ENCODE peak calls at places on chromosomes 5 and 9, in seven cellular contexts. One of them, this sample, is unnamed.
A peak's percentile ranks its signal among the peaks of the same experiment; 100 is the strongest.

GRCh38 chr5:65205016-65205415 is 276.7 kb downstream of the ADAMTS6 start:
- DNase-seq in CD8-positive, alpha-beta T cell: no peak
- DNase-seq in MM.1S: no peak
- DNase-seq in GM23248: no peak
- DNase-seq in astrocyte: no peak
- DNase-seq in CD4-positive, alpha-beta memory T cell: no peak
- DNase-seq in heart left ventricle: no peak
- DNase-seq in this sample: no peak

GRCh38 chr5:103411721-103412120 is 150.9 kb downstream of the NUDT12 start:
- DNase-seq in CD8-positive, alpha-beta T cell: no peak
- DNase-seq in MM.1S: no peak
- DNase-seq in GM23248: no peak
- DNase-seq in astrocyte: no peak
- DNase-seq in CD4-positive, alpha-beta memory T cell: no peak
- DNase-seq in heart left ventricle: no peak
- DNase-seq in this sample: no peak

GRCh38 chr5:28516657-28517175 is 1478.3 kb upstream of the CDH9 start:
- DNase-seq in CD8-positive, alpha-beta T cell: no peak
- DNase-seq in MM.1S: no peak
- DNase-seq in GM23248: no peak
- DNase-seq in astrocyte: peak; percentile 39
- DNase-seq in CD4-positive, alpha-beta memory T cell: no peak
- DNase-seq in heart left ventricle: no peak
- DNase-seq in this sample: no peak

GRCh38 chr9:136081113-136081825 is 13.8 kb downstream of the NACC2 start:
- DNase-seq in CD8-positive, alpha-beta T cell: peak; percentile 9
- DNase-seq in MM.1S: no peak
- DNase-seq in GM23248: no peak
- DNase-seq in astrocyte: no peak
- DNase-seq in CD4-positive, alpha-beta memory T cell: no peak
- DNase-seq in heart left ventricle: peak; percentile 59
- DNase-seq in this sample: no peak

GRCh38 chr5:148091991-148092964 is 28.5 kb downstream of the SPINK5 start:
- DNase-seq in CD8-positive, alpha-beta T cell: no peak
- DNase-seq in MM.1S: no peak
- DNase-seq in GM23248: no peak
- DNase-seq in astrocyte: peak; percentile 9
- DNase-seq in CD4-positive, alpha-beta memory T cell: no peak
- DNase-seq in heart left ventricle: no peak
- DNase-seq in this sample: no peak

GRCh38 chr5:93107828-93108520 is 473.0 kb downstream of the NR2F1-AS1 start:
- DNase-seq in CD8-positive, alpha-beta T cell: no peak
- DNase-seq in MM.1S: no peak
- DNase-seq in GM23248: no peak
- DNase-seq in astrocyte: no peak
- DNase-seq in CD4-positive, alpha-beta memory T cell: no peak
- DNase-seq in heart left ventricle: no peak
- DNase-seq in this sample: no peak

GRCh38 chr5:106584268-106584667 is 1086.5 kb downstream of the EFNA5 start:
- DNase-seq in CD8-positive, alpha-beta T cell: no peak
- DNase-seq in MM.1S: no peak
- DNase-seq in GM23248: no peak
- DNase-seq in astrocyte: no peak
- DNase-seq in CD4-positive, alpha-beta memory T cell: no peak
- DNase-seq in heart left ventricle: no peak
- DNase-seq in this sample: no peak

GRCh38 chr5:31158686-31159085 is 34.8 kb upstream of the CDH6 start:
- DNase-seq in CD8-positive, alpha-beta T cell: no peak
- DNase-seq in MM.1S: no peak
- DNase-seq in GM23248: no peak
- DNase-seq in astrocyte: no peak
- DNase-seq in CD4-positive, alpha-beta memory T cell: no peak
- DNase-seq in heart left ventricle: no peak
- DNase-seq in this sample: no peak

GRCh38 chr5:124512236-124512635 is 234.2 kb downstream of the ZNF608 start:
- DNase-seq in CD8-positive, alpha-beta T cell: no peak
- DNase-seq in MM.1S: no peak
- DNase-seq in GM23248: peak; percentile 55
- DNase-seq in astrocyte: peak; percentile 42
- DNase-seq in CD4-positive, alpha-beta memory T cell: no peak
- DNase-seq in heart left ventricle: no peak
- DNase-seq in this sample: no peak

GRCh38 chr9:77997611-77998349 is 33.8 kb downstream of the GNAQ start:
- DNase-seq in CD8-positive, alpha-beta T cell: no peak
- DNase-seq in MM.1S: no peak
- DNase-seq in GM23248: no peak
- DNase-seq in astrocyte: no peak
- DNase-seq in CD4-positive, alpha-beta memory T cell: no peak
- DNase-seq in heart left ventricle: peak; percentile 63
- DNase-seq in this sample: no peak

GRCh38 chr9:74555625-74556024 is 58.5 kb downstream of the RORB start:
- DNase-seq in CD8-positive, alpha-beta T cell: no peak
- DNase-seq in MM.1S: no peak
- DNase-seq in GM23248: no peak
- DNase-seq in astrocyte: no peak
- DNase-seq in CD4-positive, alpha-beta memory T cell: no peak
- DNase-seq in heart left ventricle: no peak
- DNase-seq in this sample: no peak

GRCh38 chr5:152601806-152602467 is 196.9 kb upstream of the NMUR2 start:
- DNase-seq in CD8-positive, alpha-beta T cell: no peak
- DNase-seq in MM.1S: peak; percentile 91
- DNase-seq in GM23248: no peak
- DNase-seq in astrocyte: no peak
- DNase-seq in CD4-positive, alpha-beta memory T cell: no peak
- DNase-seq in heart left ventricle: no peak
- DNase-seq in this sample: no peak

DNA sequence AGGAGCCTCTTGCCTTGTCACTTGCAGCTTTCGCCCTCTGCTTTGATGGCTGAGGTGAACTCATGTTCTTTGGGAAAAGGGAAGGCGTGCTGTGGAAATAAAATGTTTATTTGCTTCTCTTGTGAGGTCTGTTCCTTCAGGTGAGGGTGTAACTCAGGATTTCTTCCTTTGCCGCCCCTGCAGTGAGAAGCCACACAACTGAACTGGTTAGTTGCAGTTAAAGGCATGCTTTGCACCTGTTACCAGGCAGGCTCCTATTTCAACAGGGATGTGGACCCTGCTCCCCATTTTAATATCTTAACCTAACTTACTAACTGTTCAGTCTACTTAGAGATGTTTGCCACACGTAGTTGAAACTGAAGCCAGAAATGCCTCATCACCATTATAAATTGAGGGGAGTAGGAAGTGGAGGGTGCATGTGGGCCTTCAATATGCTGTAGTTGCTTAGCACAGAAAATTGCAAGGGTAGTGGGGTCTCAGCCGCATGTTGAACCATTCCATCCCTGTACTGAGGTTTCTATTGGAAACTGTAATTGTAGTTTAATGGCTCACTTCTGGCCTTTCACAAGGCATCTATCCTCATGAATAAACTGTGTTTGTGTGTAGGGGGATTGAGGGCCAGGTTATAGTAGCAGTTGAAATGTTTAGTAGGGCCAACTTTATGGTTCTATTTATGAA is 7.9 kb downstream of the RACK1 start:
- DNase-seq in CD8-positive, alpha-beta T cell: no peak
- DNase-seq in MM.1S: no peak
- DNase-seq in GM23248: no peak
- DNase-seq in astrocyte: no peak
- DNase-seq in CD4-positive, alpha-beta memory T cell: no peak
- DNase-seq in heart left ventricle: no peak
- DNase-seq in this sample: no peak
- H3K27ac ChIP-seq in CD8-positive, alpha-beta T cell: no peak overlapping the region
- H3K27ac ChIP-seq in MM.1S: no peak overlapping the region
- H3K27ac ChIP-seq in GM23248: peak overlapping the region; percentile 39
- H3K27ac ChIP-seq in astrocyte: no peak overlapping the region
- H3K27ac ChIP-seq in CD4-positive, alpha-beta memory T cell: no peak overlapping the region
- H3K27ac ChIP-seq in heart left ventricle: no peak overlapping the region
- H3K27ac ChIP-seq in this sample: no peak overlapping the region

DNA sequence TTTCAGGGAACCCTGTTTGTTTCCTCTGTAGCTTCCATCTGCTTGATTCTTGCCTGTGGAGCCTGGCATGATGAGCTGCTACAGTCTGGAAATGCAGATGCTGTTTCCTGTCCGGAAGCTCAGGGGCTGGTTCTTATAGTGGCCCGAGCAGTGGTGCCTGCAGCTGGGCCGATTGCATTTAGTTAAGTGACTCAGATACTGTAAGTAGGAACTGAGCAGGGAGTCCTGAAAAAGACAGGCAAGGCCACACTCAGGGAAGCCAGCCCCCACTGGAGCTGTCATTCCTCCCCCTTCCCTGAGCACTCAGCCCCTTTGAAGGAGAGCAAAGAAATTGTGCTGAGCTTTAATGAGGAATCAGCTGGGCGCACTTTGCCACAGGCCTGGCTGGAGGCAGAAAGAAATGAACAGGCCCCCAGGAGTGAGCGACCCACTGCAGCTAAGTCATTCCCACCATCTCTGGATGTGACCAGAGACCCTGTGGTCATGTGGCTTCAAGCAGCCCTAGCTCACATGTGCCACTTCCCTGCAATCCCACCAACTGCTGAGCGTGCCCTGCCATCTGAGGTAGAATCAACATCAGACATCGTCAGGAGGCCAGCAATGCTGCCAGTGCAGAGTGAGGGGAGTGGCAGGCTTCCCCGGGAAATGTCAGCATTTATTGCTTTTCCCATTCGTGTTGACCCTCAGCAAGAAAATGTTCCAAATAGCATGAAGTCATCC is 206.0 kb upstream of the WWC1 start:
- DNase-seq in CD8-positive, alpha-beta T cell: no peak
- DNase-seq in MM.1S: peak; percentile 31
- DNase-seq in GM23248: peak; percentile 73
- DNase-seq in astrocyte: no peak
- DNase-seq in CD4-positive, alpha-beta memory T cell: no peak
- DNase-seq in heart left ventricle: no peak
- DNase-seq in this sample: no peak
- H3K27ac ChIP-seq in CD8-positive, alpha-beta T cell: no peak overlapping the region
- H3K27ac ChIP-seq in MM.1S: no peak overlapping the region
- H3K27ac ChIP-seq in GM23248: peak overlapping the region; percentile 73
- H3K27ac ChIP-seq in astrocyte: no peak overlapping the region
- H3K27ac ChIP-seq in CD4-positive, alpha-beta memory T cell: no peak overlapping the region
- H3K27ac ChIP-seq in heart left ventricle: peak overlapping the region; percentile 13
- H3K27ac ChIP-seq in this sample: no peak overlapping the region

GRCh38 chr5:1096792-1097191 is 15.1 kb downstream of the SLC12A7 start:
- DNase-seq in CD8-positive, alpha-beta T cell: no peak
- DNase-seq in MM.1S: no peak
- DNase-seq in GM23248: no peak
- DNase-seq in astrocyte: no peak
- DNase-seq in CD4-positive, alpha-beta memory T cell: no peak
- DNase-seq in heart left ventricle: no peak
- DNase-seq in this sample: no peak
- H3K27ac ChIP-seq in CD8-positive, alpha-beta T cell: no peak overlapping the region
- H3K27ac ChIP-seq in MM.1S: no peak overlapping the region
- H3K27ac ChIP-seq in GM23248: no peak overlapping the region
- H3K27ac ChIP-seq in astrocyte: no peak overlapping the region
- H3K27ac ChIP-seq in CD4-positive, alpha-beta memory T cell: no peak overlapping the region
- H3K27ac ChIP-seq in heart left ventricle: peak overlapping the region; percentile 38
- H3K27ac ChIP-seq in this sample: no peak overlapping the region

DNA sequence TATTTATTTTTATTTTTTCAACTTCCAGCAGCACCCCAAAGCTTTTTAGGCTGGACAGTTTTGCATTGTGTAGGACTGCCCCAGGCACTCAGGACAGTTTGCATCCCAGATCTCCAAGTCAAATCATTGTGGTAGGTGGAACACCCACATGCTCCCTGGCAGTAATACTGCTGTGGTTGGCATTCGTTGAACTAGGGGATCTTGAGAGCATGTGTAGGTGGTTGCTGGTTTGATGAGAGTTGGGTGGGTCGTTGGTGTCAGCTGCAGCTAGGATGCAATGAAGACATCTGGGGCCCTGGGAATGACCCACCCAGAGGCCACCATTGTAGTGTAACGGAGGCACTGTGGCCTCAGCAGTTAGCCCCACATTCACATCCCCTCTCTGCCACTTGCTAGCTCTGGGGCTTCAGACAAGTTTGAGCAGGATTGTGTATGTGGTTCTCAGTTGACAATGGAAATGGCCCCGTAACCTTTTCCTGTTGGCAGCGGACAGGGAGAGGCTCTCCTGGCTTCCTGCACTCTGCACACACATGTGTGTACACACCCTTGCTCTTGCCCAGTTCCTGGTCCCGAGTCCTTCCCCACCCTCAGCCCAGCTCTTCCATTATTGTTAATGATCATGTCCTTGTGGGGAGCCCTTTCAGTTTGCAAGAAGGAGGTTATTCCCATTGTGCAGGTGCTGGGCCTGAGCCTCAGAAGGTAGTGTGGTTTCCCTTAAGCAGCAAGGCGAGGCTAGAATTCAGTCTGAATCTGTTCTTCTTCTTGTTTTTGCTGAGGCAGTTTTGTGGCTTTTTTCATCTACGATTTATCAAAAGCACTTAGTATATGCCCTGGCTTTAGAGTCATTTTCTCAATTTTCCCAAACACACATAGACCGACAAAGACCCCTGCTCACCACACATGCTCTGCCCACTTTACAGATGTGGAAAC is 46.5 kb downstream of the PPARGC1B start:
- DNase-seq in CD8-positive, alpha-beta T cell: no peak
- DNase-seq in MM.1S: peak; percentile 74
- DNase-seq in GM23248: no peak
- DNase-seq in astrocyte: no peak
- DNase-seq in CD4-positive, alpha-beta memory T cell: no peak
- DNase-seq in heart left ventricle: no peak
- DNase-seq in this sample: no peak
- H3K27ac ChIP-seq in CD8-positive, alpha-beta T cell: no peak overlapping the region
- H3K27ac ChIP-seq in MM.1S: peak overlapping the region; percentile 71
- H3K27ac ChIP-seq in GM23248: no peak overlapping the region
- H3K27ac ChIP-seq in astrocyte: no peak overlapping the region
- H3K27ac ChIP-seq in CD4-positive, alpha-beta memory T cell: no peak overlapping the region
- H3K27ac ChIP-seq in heart left ventricle: peak overlapping the region; percentile 56
- H3K27ac ChIP-seq in this sample: peak overlapping the region; percentile 20

This sample was measured in caudate nucleus.